ENCODE peak calls at places on chromosomes 4 and X, in four cellular contexts. One of them, this sample, is unnamed.
A peak's percentile ranks its signal among the peaks of the same experiment; 100 is the strongest.

GRCh38 chrX:6226646-6227444 is 1.8 kb downstream of the NLGN4X start:
- DNase-seq in mesenchymal stem cell: no peak
- DNase-seq in PC-3: no peak
- DNase-seq in SK-N-SH: peak; percentile 68
- DNase-seq in this sample: no peak

GRCh38 chr4:116055857-116056827 is 942.7 kb upstream of the NDST4 start:
- DNase-seq in PC-3: peak; percentile 49
- DNase-seq in SK-N-SH: peak; percentile 1
- DNase-seq in mesenchymal stem cell: peak; percentile 6
- DNase-seq in this sample: peak; percentile 42

GRCh38 chrX:138872537-138872936 is 161.0 kb upstream of the FGF13 start:
- DNase-seq in SK-N-SH: no peak
- DNase-seq in PC-3: peak; percentile 35
- DNase-seq in mesenchymal stem cell: no peak
- DNase-seq in this sample: no peak

GRCh38 chrX:151176351-151176750 is at the start of gene GPR50:
- DNase-seq in SK-N-SH: no peak
- DNase-seq in PC-3: no peak
- DNase-seq in mesenchymal stem cell: no peak
- DNase-seq in this sample: no peak

GRCh38 chrX:30812326-30812725 is 76.7 kb downstream of the TAB3 start:
- DNase-seq in PC-3: no peak
- DNase-seq in SK-N-SH: no peak
- DNase-seq in mesenchymal stem cell: no peak
- DNase-seq in this sample: no peak

GRCh38 chr4:113908829-113909228 is 70.6 kb downstream of the ARSJ start:
- DNase-seq in PC-3: peak; percentile 6
- DNase-seq in SK-N-SH: no peak
- DNase-seq in mesenchymal stem cell: peak; percentile 22
- DNase-seq in this sample: no peak

GRCh38 chr4:106898621-106899230 is 137.4 kb downstream of the DKK2 start:
- DNase-seq in SK-N-SH: peak; percentile 33
- DNase-seq in PC-3: peak; percentile 68
- DNase-seq in mesenchymal stem cell: peak; percentile 60
- DNase-seq in this sample: peak; percentile 51

GRCh38 chr4:141002323-141002805 is 130.9 kb downstream of the RNF150 start:
- DNase-seq in mesenchymal stem cell: peak; percentile 57
- DNase-seq in PC-3: no peak
- DNase-seq in SK-N-SH: no peak
- DNase-seq in this sample: no peak

GRCh38 chr4:2250764-2251072 is 8.8 kb upstream of the HAUS3 start:
- DNase-seq in PC-3: no peak
- DNase-seq in mesenchymal stem cell: no peak
- DNase-seq in SK-N-SH: peak; percentile 25
- DNase-seq in this sample: no peak

DNA sequence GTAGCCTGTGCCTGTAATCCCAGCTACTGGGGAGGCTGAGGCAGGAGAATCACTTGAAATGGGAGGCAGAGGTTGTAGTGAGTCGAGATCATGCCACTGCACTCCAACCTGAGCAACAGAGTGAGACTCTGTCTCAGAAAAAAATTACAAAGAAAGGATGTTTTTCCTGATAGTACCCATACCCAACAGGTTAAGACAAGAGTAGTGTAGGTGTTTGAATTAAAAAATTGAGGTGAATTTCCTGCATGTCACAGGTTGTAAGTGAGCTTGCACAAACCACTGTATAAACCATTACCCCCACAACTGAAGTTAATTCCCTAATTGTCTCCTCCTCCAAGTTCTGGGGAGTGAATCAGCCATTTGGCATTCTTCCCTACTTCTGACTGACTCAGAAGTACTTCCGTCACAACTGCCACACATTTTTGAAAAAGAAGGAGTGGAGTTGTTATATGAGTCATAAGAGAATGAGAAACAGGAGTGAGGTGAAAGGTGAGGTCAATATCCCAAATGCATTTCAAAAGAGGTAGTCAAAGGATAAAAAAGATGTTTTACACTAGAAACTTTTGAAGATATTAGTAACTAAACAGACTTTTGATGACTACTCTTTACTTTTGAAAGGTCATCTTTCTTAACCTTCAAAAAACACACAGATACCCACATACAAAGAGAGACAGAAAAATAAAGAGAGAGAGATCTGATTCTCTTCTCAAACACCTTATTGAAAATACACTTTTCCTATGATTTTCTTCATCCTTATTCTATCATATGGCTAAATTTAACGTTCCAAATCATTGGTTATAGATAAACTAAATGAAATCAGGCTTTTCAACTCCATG is 134.5 kb downstream of the BTC start:
- DNase-seq in PC-3: peak; percentile 98
- DNase-seq in mesenchymal stem cell: peak; percentile 97
- DNase-seq in SK-N-SH: no peak
- DNase-seq in this sample: no peak
- H3K9ac ChIP-seq in PC-3: peak overlapping the region; percentile 90
- H3K9ac ChIP-seq in mesenchymal stem cell: peak overlapping the region; percentile 16
- H3K9ac ChIP-seq in SK-N-SH: no peak overlapping the region
- H3K9ac ChIP-seq in this sample: no peak overlapping the region

GRCh38 chrX:17590892-17591740 is 146.2 kb upstream of the SCML1 start:
- DNase-seq in mesenchymal stem cell: peak; percentile 38
- DNase-seq in SK-N-SH: peak; percentile 49
- DNase-seq in PC-3: peak; percentile 79
- DNase-seq in this sample: peak; percentile 72

GRCh38 chrX:17588303-17588702 is 149.0 kb upstream of the SCML1 start:
- DNase-seq in SK-N-SH: no peak
- DNase-seq in PC-3: peak; percentile 30
- DNase-seq in mesenchymal stem cell: no peak
- DNase-seq in this sample: no peak

GRCh38 chrX:17592117-17592516 is 145.2 kb upstream of the SCML1 start:
- DNase-seq in SK-N-SH: no peak
- DNase-seq in mesenchymal stem cell: peak; percentile 24
- DNase-seq in PC-3: peak; percentile 17
- DNase-seq in this sample: no peak

GRCh38 chrX:17595456-17596035 is 141.7 kb upstream of the SCML1 start:
- DNase-seq in PC-3: peak; percentile 85
- DNase-seq in mesenchymal stem cell: peak; percentile 22
- DNase-seq in SK-N-SH: no peak
- DNase-seq in this sample: peak; percentile 8

DNA sequence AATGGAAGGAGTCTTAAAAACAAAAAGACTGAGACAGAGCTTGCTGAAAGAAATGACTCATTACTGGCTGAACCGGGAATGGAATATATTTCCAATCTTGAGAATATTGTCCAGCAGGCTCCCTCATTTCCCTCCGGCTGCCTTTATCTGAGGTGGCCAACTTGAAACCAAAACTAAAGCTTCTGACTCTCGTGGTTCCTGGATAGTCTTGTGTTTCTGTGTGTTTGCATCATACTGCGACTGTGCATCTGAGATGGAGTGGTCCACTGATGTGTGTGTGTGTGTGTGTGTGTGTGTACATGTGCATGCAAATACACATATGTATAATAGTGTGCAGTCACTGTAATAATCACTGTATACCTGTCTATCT is 145.6 kb upstream of the SCML1 start:
- DNase-seq in mesenchymal stem cell: peak; percentile 53
- DNase-seq in SK-N-SH: no peak
- DNase-seq in PC-3: peak; percentile 62
- DNase-seq in this sample: peak; percentile 55
- H3K9ac ChIP-seq in mesenchymal stem cell: peak overlapping the region; percentile 76
- H3K9ac ChIP-seq in SK-N-SH: no peak overlapping the region
- H3K9ac ChIP-seq in PC-3: peak overlapping the region; percentile 29
- H3K9ac ChIP-seq in this sample: peak overlapping the region; percentile 38

DNA sequence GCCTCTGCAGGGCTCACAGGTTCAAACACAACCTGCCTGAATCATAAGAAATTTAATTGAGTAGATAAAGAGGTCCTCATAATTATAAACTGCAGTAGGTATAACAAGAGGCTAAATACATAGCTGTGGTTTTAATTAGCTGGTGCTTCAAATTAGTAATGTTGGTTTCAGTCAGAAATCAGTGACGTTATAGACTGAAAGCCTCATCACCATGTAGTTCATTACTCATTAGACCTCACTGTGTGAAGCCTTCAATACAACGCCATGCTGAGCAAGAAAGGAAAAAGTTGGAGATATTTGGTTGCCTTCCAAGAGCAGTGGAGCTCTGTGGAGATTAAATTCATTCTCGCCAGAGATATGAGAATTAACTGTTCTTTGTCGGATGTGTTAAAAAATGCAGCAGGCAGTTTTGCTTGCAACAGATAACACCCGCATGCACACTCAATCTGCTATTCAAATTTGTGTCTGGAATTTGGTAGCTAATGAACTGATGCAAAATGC is 148.8 kb downstream of the AFF2 start:
- DNase-seq in SK-N-SH: no peak
- DNase-seq in PC-3: no peak
- DNase-seq in mesenchymal stem cell: no peak
- DNase-seq in this sample: no peak
- H3K9ac ChIP-seq in SK-N-SH: no peak overlapping the region
- H3K9ac ChIP-seq in PC-3: no peak overlapping the region
- H3K9ac ChIP-seq in mesenchymal stem cell: no peak overlapping the region
- H3K9ac ChIP-seq in this sample: no peak overlapping the region

DNA sequence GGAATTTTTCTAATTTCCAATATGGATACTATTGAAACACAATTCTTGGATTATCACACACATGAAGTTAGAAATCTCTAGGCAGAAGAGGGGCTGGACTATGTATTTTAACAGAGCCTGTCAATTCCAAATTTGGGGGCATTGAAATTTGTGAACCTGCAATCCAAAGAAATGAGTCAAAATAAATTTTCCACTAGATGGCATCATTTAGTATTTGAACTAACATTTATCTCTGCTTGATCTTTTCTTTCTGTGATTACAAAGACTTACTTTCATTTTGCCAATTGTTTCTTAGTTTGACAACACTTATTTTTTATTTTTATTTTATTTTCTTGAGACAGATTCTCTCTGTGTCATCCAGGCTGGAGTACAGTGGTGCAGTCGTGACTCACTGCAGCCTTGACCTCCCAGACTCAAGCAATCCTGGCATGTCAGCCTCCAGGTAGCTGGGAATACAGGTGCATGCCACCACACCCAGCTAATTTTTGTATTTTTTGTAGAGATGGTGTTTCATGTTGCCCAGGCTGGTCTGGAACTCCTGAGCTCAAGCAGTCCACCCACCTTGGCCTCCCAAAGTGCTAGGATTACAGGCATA is 2.7 kb upstream of the PYURF start:
- DNase-seq in PC-3: peak; percentile 53
- DNase-seq in SK-N-SH: peak; percentile 18
- DNase-seq in mesenchymal stem cell: no peak
- DNase-seq in this sample: peak; percentile 43
- H3K9ac ChIP-seq in PC-3: no peak overlapping the region
- H3K9ac ChIP-seq in SK-N-SH: no peak overlapping the region
- H3K9ac ChIP-seq in mesenchymal stem cell: peak overlapping the region; percentile 96
- H3K9ac ChIP-seq in this sample: no peak overlapping the region

DNA sequence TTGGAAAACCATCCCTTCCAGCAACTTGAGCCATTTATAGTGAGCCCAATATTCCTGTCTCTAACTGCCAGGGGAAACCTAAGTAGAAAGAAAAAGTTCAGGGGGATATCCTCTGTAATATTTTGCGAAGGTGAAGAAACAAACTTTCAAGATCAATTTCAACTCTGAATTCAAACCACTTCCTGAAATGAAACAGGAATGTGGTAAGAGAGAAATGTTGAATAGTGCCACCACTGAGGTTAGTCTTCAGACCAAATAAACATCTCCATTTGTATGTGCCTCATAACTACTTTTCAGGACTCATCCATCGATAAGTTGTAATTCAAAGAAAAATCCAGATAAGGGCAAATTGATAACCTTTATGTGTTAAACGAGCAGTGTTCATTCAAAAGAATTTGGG is 128.7 kb downstream of the GABRB1 start:
- DNase-seq in SK-N-SH: no peak
- DNase-seq in mesenchymal stem cell: no peak
- DNase-seq in PC-3: no peak
- DNase-seq in this sample: peak; percentile 41
- H3K9ac ChIP-seq in SK-N-SH: no peak overlapping the region
- H3K9ac ChIP-seq in mesenchymal stem cell: no peak overlapping the region
- H3K9ac ChIP-seq in PC-3: no peak overlapping the region
- H3K9ac ChIP-seq in this sample: no peak overlapping the region

GRCh38 chr4:87973283-87974169 is 2.0 kb upstream of the SPP1 start:
- DNase-seq in PC-3: peak; percentile 70
- DNase-seq in mesenchymal stem cell: peak; percentile 95
- DNase-seq in SK-N-SH: peak; percentile 66
- DNase-seq in this sample: peak; percentile 50
- H3K9ac ChIP-seq in PC-3: no peak overlapping the region
- H3K9ac ChIP-seq in mesenchymal stem cell: peak overlapping the region; percentile 84
- H3K9ac ChIP-seq in SK-N-SH: peak overlapping the region; percentile 36
- H3K9ac ChIP-seq in this sample: no peak overlapping the region